ENCODE peak calls at places on chromosomes 12 and 14, in four cellular contexts. T, P, S and W are unnamed samples.

GRCh38 chr14:70067810-70068209 is 120.9 kb downstream of the SLC8A3 start:
- DNase-seq in T (no peak), S (no peak), P (no peak), W (no peak)

GRCh38 chr12:95212576-95212975 is 4.7 kb downstream of the FGD6 start:
- DNase-seq in P (no peak), T (no peak), S (no peak), W (no peak)

GRCh38 chr12:88775742-88776151 is 195.5 kb upstream of the KITLG start:
- DNase-seq in P (no peak), T (no peak), S (no peak), W (no peak)

GRCh38 chr12:131389051-131390013 is 321.6 kb upstream of the SFSWAP start:
- DNase-seq in S (no peak), P (no peak), T (no peak), W (no peak)

GRCh38 chr14:34179723-34180122 is 228.8 kb upstream of the EGLN3 start:
- DNase-seq in S (no peak), T (no peak), P (no peak), W (no peak)

GRCh38 chr12:91935299-91935698 is 210.3 kb downstream of the BTG1 start:
- DNase-seq in T (no peak), S (no peak), P (no peak), W (no peak)

GRCh38 chr12:42735869-42736361 is 146.4 kb upstream of the PRICKLE1 start:
- DNase-seq in T (no peak), P (no peak), S (no peak), W (peak; percentile 39)

GRCh38 chr14:55752580-55753365 is 172.8 kb downstream of the KTN1 start:
- DNase-seq in S (no peak), P (no peak), T (no peak), W (no peak)

DNA sequence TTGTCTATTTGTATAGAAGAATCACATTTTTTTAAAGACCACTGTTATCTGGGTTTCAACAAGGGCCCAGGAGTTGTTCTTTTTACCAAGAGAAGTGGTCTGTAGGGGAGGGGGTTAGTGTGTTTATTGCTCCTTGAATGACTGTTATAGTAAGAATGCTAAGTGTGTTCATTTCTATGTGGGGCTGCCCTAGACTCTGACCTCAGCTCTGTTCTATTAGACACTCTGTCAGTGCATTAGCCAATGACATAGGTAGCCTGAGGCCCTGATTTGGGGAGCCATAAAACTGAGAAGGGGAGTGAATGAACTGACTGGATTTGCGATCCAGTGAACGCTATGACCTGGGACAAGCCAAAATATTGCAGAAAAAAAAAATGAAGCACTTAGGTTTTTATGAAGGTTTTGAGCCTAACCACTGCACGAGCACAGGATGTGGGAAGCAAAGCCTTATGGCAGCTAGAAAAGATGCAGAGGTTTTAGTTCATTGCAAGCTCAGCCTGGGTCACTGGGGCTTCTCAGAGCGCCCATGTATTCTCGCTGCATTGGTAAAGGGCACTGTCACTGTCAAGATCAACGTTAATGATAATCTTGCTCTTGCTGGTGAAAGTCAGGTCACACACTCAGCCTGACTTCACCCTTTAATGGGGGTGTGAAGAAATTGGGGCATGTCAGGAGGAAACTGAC is 63.8 kb downstream of the PRKCH start:
- DNase-seq in P (no peak), S (no peak), T (no peak), W (no peak)
- TF ChIP-seq NFIC in P (no peak), S (no peak), T (no peak), W (no peak)

GRCh38 chr12:112362309-112362708 is 19.9 kb downstream of the HECTD4 start:
- DNase-seq in P (no peak), S (no peak), T (no peak), W (no peak)
- TF ChIP-seq YY1 in P (no peak), S (no peak), T (no peak), W (no peak)

GRCh38 chr12:48180424-48180823 is 3.0 kb upstream of the CCDC184 start:
- DNase-seq in T (no peak), P (no peak), S (no peak), W (no peak)

GRCh38 chr12:48180857-48181495 is 2.5 kb upstream of the CCDC184 start:
- DNase-seq in T (no peak), P (no peak), S (no peak), W (no peak)

GRCh38 chr12:48175613-48176416 is 7.6 kb upstream of the CCDC184 start:
- DNase-seq in P (no peak), T (no peak), S (no peak), W (no peak)

GRCh38 chr12:48176417-48176751 is 7.1 kb upstream of the CCDC184 start:
- DNase-seq in P (no peak), S (no peak), T (no peak), W (no peak)

DNA sequence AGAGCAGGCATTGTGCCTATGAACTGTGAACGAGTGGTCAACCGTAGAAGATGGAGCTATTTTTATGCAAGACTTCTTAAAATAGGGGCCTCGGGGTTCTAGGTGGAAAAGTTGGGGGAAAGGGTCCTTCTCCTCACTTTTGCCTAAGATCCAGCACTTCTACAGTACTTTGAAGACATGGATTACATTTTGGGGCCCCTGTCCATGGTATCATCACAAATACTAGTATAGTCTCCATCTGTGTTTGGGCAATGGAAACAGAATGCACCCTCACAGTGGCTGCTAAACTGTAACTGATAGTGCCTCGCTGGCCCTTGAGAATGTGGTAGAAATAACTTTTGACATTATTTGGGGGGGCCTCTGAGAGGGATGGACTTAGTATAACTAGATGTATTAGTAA is 5.5 kb upstream of the CCDC184 start:
- DNase-seq in S (no peak), P (no peak), T (no peak), W (no peak)
- TF ChIP-seq NFIC in S (no peak), P (no peak), T (no peak), W (no peak)

DNA sequence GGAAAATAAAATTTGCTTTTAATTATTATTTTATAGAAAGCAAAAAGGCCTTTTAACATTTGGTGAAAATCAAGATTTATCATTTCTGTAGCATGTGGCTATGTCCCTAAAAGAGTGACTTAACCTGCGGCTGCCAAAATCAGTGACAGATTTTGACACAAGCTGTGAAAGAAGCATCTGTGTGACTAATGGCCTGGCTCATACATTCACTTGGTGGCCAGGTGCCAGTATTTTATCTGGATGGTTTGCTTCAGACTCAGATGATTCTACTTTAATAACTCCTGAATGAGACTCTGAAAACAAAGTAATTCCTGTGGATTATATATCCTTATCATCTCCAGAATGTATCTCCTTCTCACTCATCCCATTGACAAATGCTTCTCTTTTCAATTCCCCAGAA is 103.1 kb downstream of the FSCB start:
- DNase-seq in S (no peak), T (no peak), P (no peak), W (no peak)
- TF ChIP-seq YY1 in S (no peak), T (no peak), P (no peak), W (no peak)